ENCODE peak calls at places on chromosomes 6 and 20, in five cellular contexts. R is spleen, Y is left lung, W is psoas muscle, Z is tibial nerve. X is an unnamed sample.

GRCh38 chr20:41038878-41039404 is 10.3 kb downstream of the TOP1 start:
- DNase-seq in R (no peak), Y (no peak), W (no peak), Z (no peak), X (no peak)

GRCh38 chr20:43590036-43590391 is 723 bp upstream of the IFT52 start:
- DNase-seq in R (no peak), Y (no peak), W (no peak), Z (no peak), X (no peak)

GRCh38 chr6:91816335-91816734 is 1229.5 kb upstream of the MAP3K7 start:
- DNase-seq in R (peak; percentile 56), Y (peak; percentile 59), W (peak; percentile 3), Z (no peak), X (peak; percentile 44)

GRCh38 chr20:32070282-32070681 is 18.2 kb downstream of the HCK start:
- DNase-seq in R (no peak), Y (no peak), W (no peak), Z (no peak), X (no peak)

GRCh38 chr6:133130863-133131262 is 110.3 kb upstream of the EYA4 start:
- DNase-seq in R (no peak), Y (peak; percentile 69), W (peak; percentile 63), Z (no peak), X (no peak)

GRCh38 chr6:159555082-159555481 is 138.0 kb downstream of the SOD2 start:
- DNase-seq in R (no peak), Y (no peak), W (no peak), Z (no peak), X (no peak)

GRCh38 chr6:118963003-118963402 is 28.0 kb upstream of the MCM9 start:
- DNase-seq in R (no peak), Y (no peak), W (no peak), Z (no peak), X (no peak)

GRCh38 chr20:3590164-3590563 is 73.0 kb downstream of the GFRA4 start:
- DNase-seq in R (no peak), Y (no peak), W (no peak), Z (no peak), X (no peak)

GRCh38 chr20:18504479-18505060 is 3.2 kb upstream of the SEC23B start:
- DNase-seq in R (peak; percentile 75), Y (peak; percentile 76), W (peak; percentile 50), Z (no peak), X (peak; percentile 80)

GRCh38 chr6:26175428-26176181 is 88.4 kb downstream of the HFE start:
- DNase-seq in R (no peak), Y (no peak), W (no peak), Z (no peak), X (no peak)

GRCh38 chr20:12591949-12592470 is 416.8 kb upstream of the SPTLC3 start:
- DNase-seq in R (no peak), Y (no peak), W (no peak), Z (no peak), X (no peak)

GRCh38 chr6:13152804-13153203 is 175.5 kb downstream of the TBC1D7 start:
- DNase-seq in R (no peak), Y (no peak), W (no peak), Z (no peak), X (no peak)

GRCh38 chr6:16253399-16254144 is 15.2 kb downstream of the GMPR start:
- DNase-seq in R (no peak), Y (no peak), W (no peak), Z (no peak), X (no peak)

GRCh38 chr20:62753626-62754025 is 42.6 kb upstream of the MRGBP start:
- DNase-seq in R (peak; percentile 41), Y (peak; percentile 39), W (peak; percentile 5), Z (no peak), X (no peak)

GRCh38 chr20:50848846-50849673 is 54.2 kb downstream of the BCAS4 start:
- DNase-seq in R (no peak), Y (no peak), W (no peak), Z (no peak), X (no peak)
- H3K4me3 ChIP-seq in R (no peak overlapping the region), Y (no peak overlapping the region), W (peak overlapping the region; percentile 37), Z (peak overlapping the region; percentile 23), X (peak overlapping the region; percentile 30)

GRCh38 chr6:166167258-166167731 is 356 bp downstream of the TBXT start:
- DNase-seq in R (no peak), Y (no peak), W (no peak), Z (no peak), X (no peak)
- H3K4me3 ChIP-seq in R (peak overlapping the region; percentile 35), Y (no peak overlapping the region), W (peak overlapping the region; percentile 44), Z (no peak overlapping the region), X (peak overlapping the region; percentile 41)

DNA sequence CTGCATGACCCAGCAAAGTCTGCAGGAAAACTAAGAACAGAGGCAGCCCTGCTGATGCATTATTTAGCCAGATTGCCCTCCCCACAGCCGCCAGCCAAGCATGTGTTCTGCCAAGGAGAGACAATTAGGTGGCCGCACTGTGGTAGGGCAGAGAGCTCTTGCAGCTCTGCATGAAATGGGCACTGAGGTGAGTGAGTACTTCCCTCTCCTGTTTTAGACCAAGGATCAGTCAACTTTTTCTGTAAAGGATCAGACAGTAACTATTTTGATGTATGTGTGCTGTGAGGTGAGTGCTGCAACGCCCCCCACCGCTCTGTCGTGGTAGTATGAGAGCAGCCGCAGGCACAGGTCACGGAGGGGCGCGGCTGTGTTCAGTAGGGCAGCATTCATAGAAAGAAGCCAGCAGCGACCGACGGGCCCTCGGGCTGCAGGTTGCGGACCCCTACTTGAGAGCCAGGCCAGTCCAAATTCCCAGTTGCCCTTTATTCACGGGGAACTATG is 23.8 kb upstream of the FAM50B start:
- DNase-seq in R (no peak), Y (peak; percentile 85), W (peak; percentile 59), Z (no peak), X (peak; percentile 83)
- H3K4me3 ChIP-seq in R (no peak overlapping the region), Y (no peak overlapping the region), W (peak overlapping the region; percentile 55), Z (peak overlapping the region; percentile 31), X (peak overlapping the region; percentile 29)

GRCh38 chr6:88163576-88163975 is 2.6 kb downstream of the CNR1 start:
- DNase-seq in R (no peak), Y (no peak), W (no peak), Z (no peak), X (no peak)
- H3K4me3 ChIP-seq in R (no peak overlapping the region), Y (peak overlapping the region; percentile 53), W (no peak overlapping the region), Z (peak overlapping the region; percentile 64), X (peak overlapping the region; percentile 67)

DNA sequence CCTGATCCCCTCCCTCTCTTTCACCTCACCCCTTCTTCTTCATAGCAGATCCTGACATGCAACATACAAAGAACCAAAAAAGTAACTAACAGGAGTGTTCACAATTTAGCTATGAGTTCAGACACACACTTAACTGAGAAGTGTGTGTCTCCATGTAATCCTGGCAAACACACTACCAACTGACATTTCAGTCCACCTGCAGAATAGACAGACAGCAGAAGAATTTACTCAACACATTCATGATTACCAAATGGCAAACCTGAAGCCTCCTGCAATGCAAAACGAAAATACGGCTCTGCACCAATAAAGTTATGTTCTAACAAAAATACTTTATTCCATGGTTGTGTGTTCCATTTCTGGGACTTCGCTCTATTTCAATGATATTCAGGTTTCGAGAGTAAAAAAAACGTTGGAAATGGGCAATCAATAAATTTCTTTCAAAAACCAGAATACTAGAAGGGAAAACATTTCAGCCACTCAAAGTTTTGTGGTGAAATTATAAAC is 2.6 kb downstream of the BACH2 start:
- DNase-seq in R (no peak), Y (no peak), W (no peak), Z (no peak), X (no peak)
- H3K4me3 ChIP-seq in R (peak overlapping the region; percentile 78), Y (no peak overlapping the region), W (peak overlapping the region; percentile 85), Z (no peak overlapping the region), X (peak overlapping the region; percentile 92)

GRCh38 chr6:7973603-7974002 is 63.0 kb upstream of the TXNDC5 start:
- DNase-seq in R (no peak), Y (no peak), W (no peak), Z (no peak), X (no peak)

GRCh38 chr6:7974932-7975763 is 64.6 kb upstream of the TXNDC5 start:
- DNase-seq in R (peak; percentile 82), Y (no peak), W (peak; percentile 75), Z (peak; percentile 40), X (peak; percentile 82)

GRCh38 chr6:7975764-7976146 is 65.2 kb upstream of the TXNDC5 start:
- DNase-seq in R (no peak), Y (no peak), W (no peak), Z (no peak), X (no peak)

GRCh38 chr6:7976485-7977010 is 66.0 kb upstream of the TXNDC5 start:
- DNase-seq in R (no peak), Y (no peak), W (no peak), Z (no peak), X (no peak)

GRCh38 chr6:7974553-7974931 is 64.0 kb upstream of the TXNDC5 start:
- DNase-seq in R (no peak), Y (no peak), W (no peak), Z (no peak), X (no peak)
- H3K4me3 ChIP-seq in R (no peak overlapping the region), Y (no peak overlapping the region), W (peak overlapping the region; percentile 28), Z (no peak overlapping the region), X (no peak overlapping the region)

DNA sequence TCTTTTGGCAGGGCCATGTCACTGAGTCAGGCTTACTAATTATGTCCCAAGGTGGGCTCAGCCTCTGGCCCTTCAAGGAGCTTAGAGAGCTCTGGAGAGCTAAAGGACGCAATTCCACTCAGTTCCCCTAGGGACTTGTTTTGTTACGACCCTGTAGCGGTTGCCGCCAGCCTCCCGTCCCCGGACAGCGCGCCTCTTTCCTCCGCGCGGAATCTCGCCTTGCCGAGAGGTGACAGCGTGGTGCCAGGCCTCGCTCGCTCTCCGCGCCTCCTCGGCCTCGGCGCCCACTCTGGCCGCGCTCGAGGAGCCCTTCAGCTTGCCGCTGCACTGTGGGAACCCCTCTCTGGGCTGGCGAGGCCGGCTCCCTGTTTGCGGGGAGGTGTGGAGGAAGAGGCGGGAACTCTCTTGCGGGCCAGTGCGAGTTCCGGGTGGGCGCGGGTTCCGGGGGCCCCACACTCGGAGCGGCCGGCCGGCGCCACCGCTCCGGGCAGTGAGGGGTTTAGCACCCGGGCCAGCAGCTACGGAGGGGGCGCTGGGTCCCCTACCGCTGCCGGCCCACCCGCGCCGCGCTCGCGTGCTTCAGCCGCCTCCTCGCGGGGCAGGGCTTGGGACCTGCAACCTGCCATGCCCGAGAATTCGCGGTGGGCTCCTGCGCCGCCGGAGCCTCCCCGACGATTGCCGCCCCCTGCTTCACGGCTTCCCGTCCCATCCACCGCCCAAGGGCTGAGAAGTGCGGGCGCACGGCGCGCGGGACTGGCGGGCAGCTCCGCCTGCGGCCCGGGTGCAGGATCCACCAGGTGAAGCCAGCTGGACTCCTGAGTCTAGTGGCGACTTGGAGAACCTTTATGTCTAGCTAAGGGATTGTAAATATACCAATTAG is 9.9 kb upstream of the ZNF311 start:
- DNase-seq in R (no peak), Y (peak; percentile 78), W (no peak), Z (no peak), X (no peak)
- H3K4me3 ChIP-seq in R (no peak overlapping the region), Y (no peak overlapping the region), W (peak overlapping the region; percentile 16), Z (peak overlapping the region; percentile 19), X (no peak overlapping the region)

X was measured in suprapubic skin.